ENCODE peak calls at places on chromosomes 4 and X, in nine cellular contexts. A, Q, K, Z, R, E, F, V and U are unnamed samples.

GRCh38 chr4:72701987-72702819 is 133.2 kb upstream of the ADAMTS3 start:
- DNase-seq in R (peak), V (peak), E (no peak), A (no peak), F (no peak), K (no peak), Q (peak), Z (no peak), U (no peak)

GRCh38 chr4:126738527-126738923 is 894.2 kb upstream of the INTU start:
- DNase-seq in K (no peak), E (no peak), F (no peak), R (no peak), Q (no peak), Z (no peak), V (no peak), A (no peak), U (no peak)

GRCh38 chrX:16484338-16484737 is 165.6 kb upstream of the S100G start:
- DNase-seq in K (no peak), R (peak), Q (peak), V (peak), E (no peak), A (no peak), Z (no peak), F (no peak), U (no peak)

GRCh38 chr4:106080376-106080775 is 185.1 kb downstream of the NPNT start:
- DNase-seq in Q (no peak), A (no peak), F (no peak), K (no peak), Z (no peak), R (peak), V (no peak), E (no peak), U (no peak)

GRCh38 chr4:126708716-126709115 is 924.0 kb upstream of the INTU start:
- DNase-seq in E (no peak), R (no peak), Q (no peak), K (no peak), F (no peak), Z (no peak), V (no peak), A (no peak), U (no peak)

GRCh38 chrX:107894038-107894437 is 68.4 kb downstream of the MID2 start:
- DNase-seq in K (no peak), F (no peak), V (peak), R (peak), E (no peak), Z (no peak), A (no peak), Q (peak), U (no peak)

GRCh38 chr4:149465941-149466340 is 349.7 kb downstream of the IQCM start:
- DNase-seq in F (no peak), E (no peak), A (no peak), K (no peak), Q (peak), R (peak), Z (no peak), V (no peak), U (no peak)

GRCh38 chr4:105555409-105555808 is 3.0 kb downstream of the ARHGEF38 start:
- DNase-seq in K (no peak), Q (no peak), V (no peak), A (no peak), F (no peak), Z (no peak), E (no peak), R (no peak), U (no peak)

GRCh38 chr4:6517171-6517570 is 44.8 kb upstream of the PPP2R2C start:
- DNase-seq in F (no peak), A (no peak), E (no peak), Z (no peak), V (no peak), K (no peak), Q (no peak), R (no peak), U (no peak)

GRCh38 chr4:6523251-6523650 is 50.8 kb upstream of the PPP2R2C start:
- DNase-seq in V (no peak), Z (no peak), A (no peak), R (peak), E (no peak), K (no peak), Q (no peak), F (no peak), U (no peak)

GRCh38 chr4:6524436-6524835 is 50.6 kb upstream of the MAN2B2 start:
- DNase-seq in A (no peak), Z (no peak), Q (no peak), R (no peak), E (no peak), V (no peak), K (no peak), F (no peak), U (no peak)

GRCh38 chr4:6520051-6520450 is 47.6 kb upstream of the PPP2R2C start:
- DNase-seq in E (no peak), K (no peak), A (no peak), R (no peak), V (no peak), Q (no peak), F (no peak), Z (no peak), U (no peak)

GRCh38 chr4:6520978-6521377 is 48.6 kb upstream of the PPP2R2C start:
- DNase-seq in A (no peak), R (no peak), V (no peak), Q (no peak), Z (no peak), K (no peak), E (no peak), F (no peak), U (no peak)
- H3K27ac ChIP-seq in A (no peak), R (no peak), V (no peak), Q (no peak), Z (no peak), K (no peak), E (no peak), F (no peak), U (no peak)

DNA sequence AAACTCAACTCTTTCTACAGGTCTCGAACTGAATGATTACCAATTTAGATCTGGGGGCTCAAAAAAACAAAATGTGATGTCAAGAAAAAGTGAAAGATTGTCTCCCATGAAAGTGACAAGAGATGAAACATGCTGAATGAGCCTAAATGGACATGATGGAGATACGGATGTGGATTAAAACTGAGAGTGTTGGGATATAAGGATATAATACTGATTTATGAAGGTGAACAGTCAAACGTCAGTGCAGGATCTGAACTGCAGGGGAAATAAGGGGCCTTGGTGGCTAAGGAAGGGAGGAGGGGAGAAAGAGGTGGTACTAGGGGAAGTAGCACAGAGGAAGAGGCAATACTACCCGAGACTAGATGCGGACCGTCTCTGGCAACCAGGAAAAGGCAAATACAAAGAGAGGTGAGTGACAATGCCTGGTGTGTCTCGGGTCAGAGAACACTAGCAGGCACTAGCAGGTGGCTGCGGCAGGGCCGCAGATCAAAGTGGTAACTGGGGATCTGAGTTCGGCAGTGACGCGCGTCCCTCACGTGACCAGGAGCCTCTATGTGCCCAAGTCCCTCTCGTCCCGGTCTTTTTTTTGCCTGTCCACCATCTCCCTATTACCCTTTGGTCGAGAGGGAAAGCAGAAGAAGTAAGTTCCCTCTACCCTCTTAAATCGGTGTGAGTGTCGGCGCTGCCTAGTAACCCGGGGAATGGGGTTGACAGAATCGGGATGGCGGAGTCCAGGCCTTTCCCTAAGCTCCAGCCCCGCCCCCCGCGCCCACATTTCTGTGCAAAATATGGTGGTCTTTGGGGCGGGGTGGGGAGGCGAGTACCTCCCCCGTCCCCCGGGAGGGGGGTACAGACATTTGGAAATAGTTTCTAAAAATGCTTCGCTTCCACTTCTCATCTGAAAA is at the start of gene TCEAL1:
- DNase-seq in Q (peak), Z (peak), F (peak), A (peak), R (peak), V (peak), K (peak), E (peak), U (peak)
- H3K27ac ChIP-seq in Q (peak), Z (peak), F (peak), A (peak), R (peak), V (peak), K (peak), E (peak), U (peak)

DNA sequence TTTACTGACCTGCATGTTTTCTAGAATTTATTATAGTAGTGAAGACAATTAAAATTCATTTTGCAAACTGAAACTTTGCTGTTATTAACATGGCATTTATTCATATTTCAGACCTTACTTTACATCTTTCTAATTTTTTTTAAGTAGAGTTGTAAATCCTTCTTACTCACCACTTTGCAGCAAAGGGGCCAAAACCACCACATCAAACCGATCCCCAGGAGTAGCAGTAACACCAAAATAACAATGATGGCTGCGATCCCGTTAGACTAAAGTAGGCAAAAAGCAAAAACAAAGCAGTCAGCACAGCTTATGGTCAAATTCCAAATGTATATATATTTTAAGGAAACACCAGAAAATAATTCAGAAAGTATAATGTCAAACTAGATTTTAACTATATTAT is 64.7 kb downstream of the ANTXR2 start:
- DNase-seq in F (no peak), Q (peak), Z (no peak), E (no peak), K (no peak), A (no peak), V (no peak), R (no peak), U (no peak)
- H3K27ac ChIP-seq in F (no peak), Q (no peak), Z (no peak), E (no peak), K (no peak), A (no peak), V (peak), R (no peak), U (no peak)

GRCh38 chr4:70931359-70931758 is 29.2 kb downstream of the MOB1B start:
- DNase-seq in Q (no peak), Z (no peak), E (no peak), K (no peak), R (no peak), A (no peak), V (no peak), F (no peak), U (no peak)

GRCh38 chr4:70925899-70926635 is 23.9 kb downstream of the MOB1B start:
- DNase-seq in E (no peak), A (no peak), R (no peak), F (no peak), Q (no peak), V (no peak), Z (no peak), K (no peak), U (no peak)

GRCh38 chr4:70932984-70933383 is 30.8 kb downstream of the MOB1B start:
- DNase-seq in Z (no peak), F (no peak), E (no peak), Q (no peak), R (no peak), K (no peak), V (no peak), A (no peak), U (no peak)

GRCh38 chr4:70930530-70931256 is 28.5 kb downstream of the MOB1B start:
- DNase-seq in E (no peak), F (no peak), R (peak), K (no peak), A (no peak), Q (no peak), Z (no peak), V (no peak), U (no peak)

GRCh38 chr4:70927502-70928139 is 25.5 kb downstream of the MOB1B start:
- DNase-seq in A (no peak), Q (no peak), E (no peak), F (no peak), R (no peak), V (no peak), Z (no peak), K (no peak), U (no peak)
- H3K27ac ChIP-seq in A (no peak), Q (no peak), E (peak), F (no peak), R (no peak), V (no peak), Z (no peak), K (no peak), U (no peak)

GRCh38 chr4:26782830-26783202 is 77.8 kb upstream of the STIM2 start:
- DNase-seq in Z (no peak), F (no peak), A (no peak), E (no peak), V (peak), K (no peak), Q (no peak), R (no peak), U (no peak)

GRCh38 chr4:26785766-26786165 is 74.9 kb upstream of the STIM2 start:
- DNase-seq in E (no peak), K (no peak), Z (no peak), F (no peak), V (peak), Q (no peak), R (no peak), A (no peak), U (no peak)

GRCh38 chr4:26782168-26782829 is 78.3 kb upstream of the STIM2 start:
- DNase-seq in A (no peak), F (no peak), Z (no peak), V (peak), E (no peak), R (no peak), Q (no peak), K (no peak), U (no peak)

GRCh38 chr4:26785312-26785711 is 75.3 kb upstream of the STIM2 start:
- DNase-seq in R (no peak), V (no peak), A (no peak), F (no peak), Q (no peak), K (no peak), Z (no peak), E (no peak), U (no peak)

DNA sequence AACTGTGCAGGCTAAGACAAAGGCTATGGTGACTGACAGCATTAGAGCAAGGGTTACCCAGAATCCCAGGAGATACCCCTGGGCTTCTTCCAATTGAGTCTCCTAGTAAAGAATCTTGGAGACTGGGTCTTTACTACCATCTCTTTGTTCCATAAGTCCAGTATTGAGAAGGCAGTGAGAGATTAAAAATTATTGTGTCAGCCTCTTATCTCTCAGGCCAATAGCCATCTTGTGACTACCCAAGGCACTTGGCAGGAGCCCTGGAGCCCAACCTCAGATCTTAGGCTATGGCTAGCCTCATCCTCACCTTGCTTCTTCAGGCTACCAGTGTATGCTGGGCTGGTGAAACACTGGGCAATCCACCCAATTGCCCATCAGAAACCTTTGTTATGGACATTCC is 76.4 kb upstream of the STIM2 start:
- DNase-seq in E (no peak), Q (no peak), K (no peak), Z (no peak), F (no peak), A (no peak), V (no peak), R (no peak), U (no peak)
- H3K27ac ChIP-seq in E (no peak), Q (no peak), K (no peak), Z (no peak), F (no peak), A (no peak), V (no peak), R (no peak), U (no peak)

GRCh38 chr4:150495550-150495949 is 86.4 kb upstream of the MAB21L2 start:
- DNase-seq in V (no peak), Q (no peak), Z (no peak), K (no peak), R (no peak), A (no peak), E (no peak), F (no peak), U (no peak)

GRCh38 chr4:150493846-150494245 is 88.1 kb upstream of the MAB21L2 start:
- DNase-seq in A (no peak), V (no peak), E (no peak), K (no peak), F (no peak), Z (no peak), R (no peak), Q (peak), U (no peak)

DNA sequence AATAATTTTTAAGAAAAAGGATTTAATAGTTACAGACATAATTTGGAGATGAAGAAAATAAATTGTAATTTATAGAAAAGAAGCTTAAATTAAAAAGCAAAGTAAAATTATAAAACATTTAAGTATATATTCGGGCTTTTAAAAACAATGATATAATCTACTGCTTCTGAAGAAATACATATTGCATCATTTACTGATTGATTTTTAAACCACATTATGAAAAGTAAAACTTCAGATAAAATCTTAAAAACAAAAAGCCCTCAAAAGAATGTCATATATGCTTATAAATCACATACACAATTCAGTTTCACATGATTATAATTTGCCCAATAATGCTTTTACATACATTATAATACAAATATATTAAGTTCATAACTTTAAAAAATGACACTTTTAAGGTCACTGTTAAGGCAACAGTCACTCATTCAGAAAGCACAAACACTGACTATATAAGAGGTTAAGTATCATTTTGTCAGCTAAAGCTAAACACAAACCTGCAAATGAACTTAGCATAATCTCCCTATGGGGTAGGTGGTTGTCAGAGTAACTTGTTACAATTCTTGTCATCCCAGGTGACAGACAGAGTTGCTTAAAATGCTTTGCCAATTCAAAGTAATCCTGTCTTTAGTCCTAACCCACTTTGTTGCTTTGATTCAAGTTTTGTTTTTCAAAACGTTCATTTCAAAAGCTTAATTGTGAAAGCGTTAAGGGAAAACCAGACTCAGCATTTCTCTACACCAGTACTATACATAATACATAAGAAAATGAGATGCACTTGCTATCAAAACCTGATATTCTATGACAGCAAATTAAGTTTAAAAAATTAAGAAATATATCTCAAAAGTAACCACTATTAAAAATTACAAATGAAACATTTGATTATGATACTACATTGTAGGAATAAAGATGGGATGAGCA is 90.6 kb upstream of the MAB21L2 start:
- DNase-seq in R (no peak), V (no peak), A (no peak), Z (no peak), F (no peak), Q (no peak), E (no peak), K (no peak), U (no peak)
- H3K27ac ChIP-seq in R (no peak), V (no peak), A (no peak), Z (no peak), F (no peak), Q (no peak), E (no peak), K (no peak), U (no peak)

DNA sequence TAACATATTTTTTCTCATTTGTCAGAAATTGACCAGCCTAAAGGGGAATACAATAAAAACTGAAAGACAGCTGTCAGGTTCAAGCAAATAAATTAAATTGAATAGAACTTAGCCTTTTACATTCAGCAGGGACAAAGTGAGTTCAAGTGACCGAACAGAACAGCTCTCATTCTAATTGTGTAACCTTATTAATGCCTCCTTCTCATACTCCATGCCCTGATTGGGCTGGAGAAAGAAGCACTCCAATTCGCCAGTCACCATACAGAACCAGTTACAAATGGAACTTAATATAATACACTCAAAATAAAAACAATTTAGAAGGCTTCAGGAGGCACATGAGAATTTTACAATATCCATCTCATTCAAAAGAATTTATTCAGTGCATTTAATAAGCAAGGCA is 8.0 kb downstream of the PPP3CA start:
- DNase-seq in V (no peak), R (no peak), Z (no peak), A (no peak), K (no peak), Q (no peak), E (no peak), F (no peak), U (no peak)
- H3K27ac ChIP-seq in V (no peak), R (no peak), Z (no peak), A (no peak), K (no peak), Q (no peak), E (no peak), F (no peak), U (no peak)

GRCh38 chrX:48002929-48003328 is 860 bp downstream of the ZNF182 start:
- DNase-seq in F (no peak), V (no peak), A (no peak), Z (no peak), Q (no peak), K (no peak), E (no peak), R (no peak), U (no peak)
- H3K27ac ChIP-seq in F (no peak), V (no peak), A (no peak), Z (peak), Q (no peak), K (peak), E (peak), R (no peak), U (no peak)

DNA sequence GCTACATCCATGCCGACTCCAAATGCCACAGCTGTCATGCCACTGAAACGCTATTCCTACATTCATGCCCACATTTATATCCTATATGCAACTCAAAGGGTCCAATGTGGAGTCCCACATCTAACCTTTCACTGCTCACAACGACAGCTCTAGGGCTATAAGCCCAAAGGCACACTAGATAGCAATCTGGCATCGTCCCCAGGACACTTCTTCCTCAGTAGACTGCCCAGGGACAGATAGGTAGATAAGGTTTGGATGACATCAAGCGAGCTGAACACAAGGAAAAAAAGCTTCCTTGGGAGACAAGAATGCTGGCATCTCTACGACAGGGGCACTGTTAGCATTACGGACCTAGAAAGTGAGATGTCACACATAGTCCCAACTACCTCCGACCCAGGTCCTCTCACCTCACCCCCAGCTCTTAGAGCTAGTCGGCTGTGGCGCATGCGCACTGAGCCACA is 685 bp downstream of the RAB9B start:
- DNase-seq in F (no peak), E (peak), R (no peak), Q (no peak), K (no peak), V (no peak), A (no peak), Z (no peak), U (no peak)
- H3K27ac ChIP-seq in F (no peak), E (no peak), R (no peak), Q (no peak), K (peak), V (no peak), A (peak), Z (peak), U (no peak)

GRCh38 chr4:182090186-182090585 is 153.0 kb upstream of the TENM3 start:
- DNase-seq in R (no peak), A (no peak), Q (no peak), E (no peak), Z (no peak), F (no peak), K (no peak), V (no peak), U (no peak)
- H3K27ac ChIP-seq in R (no peak), A (no peak), Q (no peak), E (no peak), Z (no peak), F (no peak), K (no peak), V (no peak), U (no peak)